ENCODE peak calls at places on chromosomes 5 and 9, in ten cellular contexts. One of them, this sample, is unnamed. For H3K27me3, the result is how much of the 10 kb centered on the place peaks cover.

GRCh38 chr5:114789773-114790402 is 379.8 kb downstream of the TRIM36 start:
- DNase-seq in right cardiac atrium: no peak
- DNase-seq in mesendoderm: peak
- DNase-seq in adipocyte: peak
- DNase-seq in tibial nerve: no peak
- DNase-seq in spleen: no peak
- DNase-seq in right lobe of liver: no peak
- DNase-seq in effector memory CD4-positive, alpha-beta T cell: no peak
- DNase-seq in GM06990: no peak
- DNase-seq in left ventricle myocardium inferior: no peak
- DNase-seq in this sample: no peak

GRCh38 chr9:108386859-108387384 is 468.9 kb downstream of the ACTL7B start:
- DNase-seq in right cardiac atrium: no peak
- DNase-seq in mesendoderm: no peak
- DNase-seq in adipocyte: peak
- DNase-seq in tibial nerve: no peak
- DNase-seq in spleen: no peak
- DNase-seq in right lobe of liver: no peak
- DNase-seq in effector memory CD4-positive, alpha-beta T cell: no peak
- DNase-seq in GM06990: no peak
- DNase-seq in left ventricle myocardium inferior: no peak
- DNase-seq in this sample: no peak

GRCh38 chr5:172183881-172184280 is 4.1 kb downstream of the STK10 start:
- DNase-seq in right cardiac atrium: no peak
- DNase-seq in mesendoderm: peak
- DNase-seq in adipocyte: no peak
- DNase-seq in tibial nerve: no peak
- DNase-seq in spleen: no peak
- DNase-seq in right lobe of liver: no peak
- DNase-seq in effector memory CD4-positive, alpha-beta T cell: no peak
- DNase-seq in GM06990: no peak
- DNase-seq in left ventricle myocardium inferior: no peak
- DNase-seq in this sample: no peak

GRCh38 chr9:127293767-127294166 is 29.2 kb downstream of the GARNL3 start:
- DNase-seq in right cardiac atrium: no peak
- DNase-seq in mesendoderm: no peak
- DNase-seq in adipocyte: no peak
- DNase-seq in tibial nerve: no peak
- DNase-seq in spleen: no peak
- DNase-seq in right lobe of liver: no peak
- DNase-seq in effector memory CD4-positive, alpha-beta T cell: no peak
- DNase-seq in GM06990: no peak
- DNase-seq in left ventricle myocardium inferior: no peak
- DNase-seq in this sample: no peak

GRCh38 chr9:121652037-121652837 is 803 bp downstream of the DAB2IP start:
- DNase-seq in right cardiac atrium: peak
- DNase-seq in mesendoderm: peak
- DNase-seq in adipocyte: peak
- DNase-seq in tibial nerve: no peak
- DNase-seq in spleen: peak
- DNase-seq in right lobe of liver: no peak
- DNase-seq in effector memory CD4-positive, alpha-beta T cell: no peak
- DNase-seq in GM06990: no peak
- DNase-seq in left ventricle myocardium inferior: peak
- DNase-seq in this sample: peak

GRCh38 chr9:79731483-79731882 is 159.7 kb downstream of the TLE4 start:
- DNase-seq in right cardiac atrium: no peak
- DNase-seq in mesendoderm: peak
- DNase-seq in adipocyte: no peak
- DNase-seq in tibial nerve: no peak
- DNase-seq in spleen: no peak
- DNase-seq in right lobe of liver: no peak
- DNase-seq in effector memory CD4-positive, alpha-beta T cell: no peak
- DNase-seq in GM06990: peak
- DNase-seq in left ventricle myocardium inferior: no peak
- DNase-seq in this sample: no peak

GRCh38 chr5:2001300-2001699 is 118.6 kb upstream of the IRX4 start:
- DNase-seq in right cardiac atrium: no peak
- DNase-seq in mesendoderm: no peak
- DNase-seq in adipocyte: no peak
- DNase-seq in tibial nerve: no peak
- DNase-seq in spleen: no peak
- DNase-seq in right lobe of liver: no peak
- DNase-seq in effector memory CD4-positive, alpha-beta T cell: no peak
- DNase-seq in GM06990: no peak
- DNase-seq in left ventricle myocardium inferior: no peak
- DNase-seq in this sample: no peak

GRCh38 chr5:72107874-72108199 is 562 bp downstream of the MAP1B start:
- DNase-seq in right cardiac atrium: no peak
- DNase-seq in mesendoderm: peak
- DNase-seq in adipocyte: no peak
- DNase-seq in tibial nerve: no peak
- DNase-seq in spleen: no peak
- DNase-seq in right lobe of liver: no peak
- DNase-seq in effector memory CD4-positive, alpha-beta T cell: no peak
- DNase-seq in GM06990: peak
- DNase-seq in left ventricle myocardium inferior: no peak
- DNase-seq in this sample: peak

GRCh38 chr9:131715906-131716305 is 24.0 kb downstream of the RAPGEF1 start:
- DNase-seq in right cardiac atrium: peak
- DNase-seq in mesendoderm: no peak
- DNase-seq in adipocyte: no peak
- DNase-seq in tibial nerve: no peak
- DNase-seq in spleen: no peak
- DNase-seq in right lobe of liver: no peak
- DNase-seq in effector memory CD4-positive, alpha-beta T cell: no peak
- DNase-seq in GM06990: no peak
- DNase-seq in left ventricle myocardium inferior: peak
- DNase-seq in this sample: no peak

GRCh38 chr5:60699549-60700346 is at the start of gene DEPDC1B:
- DNase-seq in right cardiac atrium: peak
- DNase-seq in mesendoderm: peak
- DNase-seq in adipocyte: peak
- DNase-seq in tibial nerve: peak
- DNase-seq in spleen: peak
- DNase-seq in right lobe of liver: peak
- DNase-seq in effector memory CD4-positive, alpha-beta T cell: peak
- DNase-seq in GM06990: peak
- DNase-seq in left ventricle myocardium inferior: peak
- DNase-seq in this sample: peak

GRCh38 chr5:174311531-174312269 is 266.2 kb downstream of the NSG2 start:
- DNase-seq in right cardiac atrium: peak
- DNase-seq in mesendoderm: peak
- DNase-seq in adipocyte: peak
- DNase-seq in tibial nerve: peak
- DNase-seq in spleen: peak
- DNase-seq in right lobe of liver: peak
- DNase-seq in effector memory CD4-positive, alpha-beta T cell: peak
- DNase-seq in GM06990: peak
- DNase-seq in left ventricle myocardium inferior: peak
- DNase-seq in this sample: peak

GRCh38 chr5:88679638-88680037 is 203.3 kb downstream of the MEF2C start:
- DNase-seq in right cardiac atrium: no peak
- DNase-seq in mesendoderm: no peak
- DNase-seq in adipocyte: no peak
- DNase-seq in tibial nerve: no peak
- DNase-seq in spleen: no peak
- DNase-seq in right lobe of liver: no peak
- DNase-seq in effector memory CD4-positive, alpha-beta T cell: no peak
- DNase-seq in GM06990: no peak
- DNase-seq in left ventricle myocardium inferior: no peak
- DNase-seq in this sample: peak
- H3K4me3 ChIP-seq in right cardiac atrium: no peak
- H3K4me3 ChIP-seq in mesendoderm: no peak
- H3K4me3 ChIP-seq in adipocyte: no peak
- H3K4me3 ChIP-seq in tibial nerve: no peak
- H3K4me3 ChIP-seq in spleen: no peak
- H3K4me3 ChIP-seq in right lobe of liver: no peak
- H3K4me3 ChIP-seq in effector memory CD4-positive, alpha-beta T cell: no peak
- H3K4me3 ChIP-seq in GM06990: peak
- H3K4me3 ChIP-seq in left ventricle myocardium inferior: peak
- H3K4me3 ChIP-seq in this sample: peak

DNA sequence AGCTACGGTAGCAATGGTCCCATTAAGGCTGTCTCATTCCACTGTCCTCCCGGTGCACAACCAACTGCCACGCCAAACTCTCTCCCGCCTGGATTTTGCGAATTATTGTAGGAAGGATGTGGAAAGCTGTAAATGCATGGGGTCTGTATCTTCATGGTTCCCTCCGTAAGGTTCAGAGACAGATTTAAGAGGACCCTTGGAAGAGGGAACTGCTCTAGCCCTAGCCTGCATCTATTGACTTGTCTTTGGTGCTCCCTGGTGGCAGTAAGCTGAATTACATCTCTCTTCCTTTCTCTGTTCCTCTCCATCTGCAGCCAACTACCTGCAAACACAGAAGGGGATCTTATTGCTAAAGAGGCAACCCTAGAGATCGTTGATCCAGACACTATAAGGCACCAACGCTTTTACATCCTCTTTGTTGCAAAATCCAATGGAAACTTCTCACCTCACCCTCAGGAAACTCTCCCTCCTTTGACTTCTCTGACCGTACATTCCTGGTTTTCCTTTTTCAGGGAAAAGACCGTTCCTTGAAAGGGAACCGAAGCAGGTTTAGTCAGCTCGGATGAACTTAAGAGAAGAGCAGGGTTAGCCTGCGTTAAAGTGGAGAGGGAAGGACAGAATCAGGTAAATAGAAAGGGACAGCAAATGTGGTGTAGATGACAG is 11.9 kb downstream of the CAPSL start:
- DNase-seq in right cardiac atrium: no peak
- DNase-seq in mesendoderm: peak
- DNase-seq in adipocyte: peak
- DNase-seq in tibial nerve: no peak
- DNase-seq in spleen: no peak
- DNase-seq in right lobe of liver: peak
- DNase-seq in effector memory CD4-positive, alpha-beta T cell: peak
- DNase-seq in GM06990: no peak
- DNase-seq in left ventricle myocardium inferior: no peak
- DNase-seq in this sample: peak
- H3K27me3 ChIP-seq in right cardiac atrium: under half
- H3K27me3 ChIP-seq in mesendoderm: under half
- H3K27me3 ChIP-seq in adipocyte: under half
- H3K27me3 ChIP-seq in tibial nerve: under half
- H3K27me3 ChIP-seq in spleen: under half
- H3K27me3 ChIP-seq in right lobe of liver: under half
- H3K27me3 ChIP-seq in effector memory CD4-positive, alpha-beta T cell: under half
- H3K27me3 ChIP-seq in GM06990: under half
- H3K27me3 ChIP-seq in left ventricle myocardium inferior: half or more
- H3K27me3 ChIP-seq in this sample: under half

GRCh38 chr9:137311171-137311970 is 9.3 kb upstream of the NRARP start:
- DNase-seq in right cardiac atrium: no peak
- DNase-seq in mesendoderm: no peak
- DNase-seq in adipocyte: no peak
- DNase-seq in tibial nerve: no peak
- DNase-seq in spleen: peak
- DNase-seq in right lobe of liver: peak
- DNase-seq in effector memory CD4-positive, alpha-beta T cell: no peak
- DNase-seq in GM06990: peak
- DNase-seq in left ventricle myocardium inferior: peak
- DNase-seq in this sample: no peak

GRCh38 chr9:137308102-137308619 is 6.1 kb upstream of the NRARP start:
- DNase-seq in right cardiac atrium: no peak
- DNase-seq in mesendoderm: no peak
- DNase-seq in adipocyte: no peak
- DNase-seq in tibial nerve: no peak
- DNase-seq in spleen: no peak
- DNase-seq in right lobe of liver: peak
- DNase-seq in effector memory CD4-positive, alpha-beta T cell: no peak
- DNase-seq in GM06990: peak
- DNase-seq in left ventricle myocardium inferior: no peak
- DNase-seq in this sample: no peak

GRCh38 chr9:137311971-137312851 is 10.1 kb upstream of the NRARP start:
- DNase-seq in right cardiac atrium: no peak
- DNase-seq in mesendoderm: no peak
- DNase-seq in adipocyte: no peak
- DNase-seq in tibial nerve: no peak
- DNase-seq in spleen: peak
- DNase-seq in right lobe of liver: no peak
- DNase-seq in effector memory CD4-positive, alpha-beta T cell: no peak
- DNase-seq in GM06990: no peak
- DNase-seq in left ventricle myocardium inferior: peak
- DNase-seq in this sample: no peak

GRCh38 chr9:137309368-137310189 is 7.5 kb upstream of the NRARP start:
- DNase-seq in right cardiac atrium: no peak
- DNase-seq in mesendoderm: no peak
- DNase-seq in adipocyte: no peak
- DNase-seq in tibial nerve: no peak
- DNase-seq in spleen: peak
- DNase-seq in right lobe of liver: no peak
- DNase-seq in effector memory CD4-positive, alpha-beta T cell: no peak
- DNase-seq in GM06990: no peak
- DNase-seq in left ventricle myocardium inferior: peak
- DNase-seq in this sample: no peak

DNA sequence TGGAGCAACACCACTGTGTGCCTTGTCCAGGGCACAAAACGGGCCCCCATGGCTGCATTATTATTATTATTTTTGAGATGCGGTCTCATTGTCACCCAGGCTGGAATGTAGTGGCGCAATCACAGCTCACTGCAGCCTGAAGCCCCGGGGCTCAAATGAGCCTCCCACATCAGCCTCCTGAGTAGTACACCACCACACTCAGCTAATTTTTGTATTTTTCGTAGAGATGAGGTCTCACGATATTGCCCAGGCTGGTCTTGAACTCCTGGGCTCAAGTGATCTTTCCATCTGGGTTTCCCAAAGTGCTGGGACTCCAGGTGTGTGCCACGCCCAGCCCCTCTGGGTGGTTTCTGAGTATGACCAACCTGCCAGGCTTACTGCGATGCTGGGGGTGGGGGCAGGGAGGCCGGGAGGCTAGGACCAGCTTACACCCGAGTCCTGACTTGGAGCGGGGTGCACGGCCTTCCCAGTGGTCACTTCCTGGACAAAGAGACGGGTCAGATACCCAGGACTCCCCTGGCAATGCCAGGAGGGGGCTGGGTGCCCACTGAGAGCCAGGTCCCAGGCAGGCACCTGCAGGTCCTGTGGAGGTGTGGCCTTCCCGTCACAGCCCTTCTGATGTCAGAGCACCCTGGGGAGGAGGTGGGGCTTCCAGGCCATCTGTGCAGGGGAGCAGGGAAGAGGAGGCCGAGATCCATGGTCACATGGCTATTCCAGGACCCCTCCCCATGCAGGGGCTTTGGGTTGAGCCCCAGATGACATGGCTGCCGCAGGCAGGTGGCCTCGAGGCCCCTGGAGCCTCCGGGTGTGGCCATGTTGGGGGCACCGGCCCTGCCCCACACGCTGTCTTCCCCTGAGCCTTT is 8.3 kb upstream of the NRARP start:
- DNase-seq in right cardiac atrium: no peak
- DNase-seq in mesendoderm: no peak
- DNase-seq in adipocyte: no peak
- DNase-seq in tibial nerve: no peak
- DNase-seq in spleen: peak
- DNase-seq in right lobe of liver: no peak
- DNase-seq in effector memory CD4-positive, alpha-beta T cell: no peak
- DNase-seq in GM06990: peak
- DNase-seq in left ventricle myocardium inferior: peak
- DNase-seq in this sample: no peak
- H3K4me3 ChIP-seq in right cardiac atrium: no peak
- H3K4me3 ChIP-seq in mesendoderm: no peak
- H3K4me3 ChIP-seq in adipocyte: no peak
- H3K4me3 ChIP-seq in tibial nerve: no peak
- H3K4me3 ChIP-seq in spleen: no peak
- H3K4me3 ChIP-seq in right lobe of liver: no peak
- H3K4me3 ChIP-seq in effector memory CD4-positive, alpha-beta T cell: no peak
- H3K4me3 ChIP-seq in GM06990: no peak
- H3K4me3 ChIP-seq in left ventricle myocardium inferior: no peak
- H3K4me3 ChIP-seq in this sample: no peak

GRCh38 chr5:159098285-159099048 is 1.2 kb downstream of the EBF1 start:
- DNase-seq in right cardiac atrium: no peak
- DNase-seq in mesendoderm: no peak
- DNase-seq in adipocyte: peak
- DNase-seq in tibial nerve: no peak
- DNase-seq in spleen: no peak
- DNase-seq in right lobe of liver: no peak
- DNase-seq in effector memory CD4-positive, alpha-beta T cell: no peak
- DNase-seq in GM06990: no peak
- DNase-seq in left ventricle myocardium inferior: no peak
- DNase-seq in this sample: no peak
- H3K27me3 ChIP-seq in right cardiac atrium: under half
- H3K27me3 ChIP-seq in mesendoderm: half or more
- H3K27me3 ChIP-seq in adipocyte: under half
- H3K27me3 ChIP-seq in tibial nerve: under half
- H3K27me3 ChIP-seq in spleen: half or more
- H3K27me3 ChIP-seq in right lobe of liver: under half
- H3K27me3 ChIP-seq in effector memory CD4-positive, alpha-beta T cell: under half
- H3K27me3 ChIP-seq in GM06990: under half
- H3K27me3 ChIP-seq in left ventricle myocardium inferior: half or more
- H3K27me3 ChIP-seq in this sample: under half